ENCODE peak calls at places on chromosomes 5 and 9, in ten cellular contexts. Y, H, S, I, R, J, G, K, Q and C are unnamed samples.

GRCh38 chr9:107358867-107359440 is 75.9 kb downstream of the RAD23B start:
- DNase-seq in K (no peak), Y (peak), Q (no peak), J (no peak), H (no peak), I (no peak), S (no peak), R (peak), G (no peak), C (no peak)

GRCh38 chr5:142670811-142671210 is 15.1 kb downstream of the FGF1 start:
- DNase-seq in I (no peak), Q (no peak), S (peak), G (no peak), J (no peak), K (no peak), H (no peak), Y (no peak), R (no peak), C (peak)

GRCh38 chr5:113133573-113133972 is 157.0 kb downstream of the DCP2 start:
- DNase-seq in R (no peak), Y (no peak), G (no peak), H (no peak), I (no peak), S (no peak), J (no peak), K (no peak), Q (no peak), C (no peak)

GRCh38 chr5:134873987-134874830 is at the start of gene TXNDC15:
- DNase-seq in K (peak), R (peak), J (peak), Q (peak), S (peak), H (peak), I (peak), G (peak), Y (peak), C (peak)

GRCh38 chr5:5542654-5543053 is 120.2 kb downstream of the ICE1 start:
- DNase-seq in R (no peak), Y (no peak), Q (no peak), S (no peak), J (no peak), G (no peak), K (no peak), H (no peak), I (no peak), C (no peak)

GRCh38 chr9:127360829-127361228 is 36.1 kb upstream of the SLC2A8 start:
- DNase-seq in Y (no peak), H (peak), R (no peak), S (peak), G (no peak), Q (no peak), K (peak), J (peak), I (no peak), C (no peak)

GRCh38 chr9:76562511-76562911 is 103.5 kb downstream of the GCNT1 start:
- DNase-seq in I (no peak), Q (no peak), H (peak), G (no peak), J (peak), S (peak), R (no peak), K (peak), Y (no peak), C (peak)

GRCh38 chr5:174317261-174317894 is 271.9 kb downstream of the NSG2 start:
- DNase-seq in K (peak), I (no peak), S (peak), Y (peak), G (peak), H (peak), J (peak), R (peak), Q (peak), C (peak)

GRCh38 chr5:161380550-161380949 is 166.0 kb downstream of the GABRB2 start:
- DNase-seq in I (no peak), S (no peak), Y (no peak), Q (no peak), G (no peak), J (no peak), R (no peak), H (no peak), K (no peak), C (no peak)

GRCh38 chr9:122286764-122287163 is 22.1 kb downstream of the MRRF start:
- DNase-seq in G (no peak), J (no peak), H (no peak), S (no peak), Q (no peak), I (no peak), K (no peak), Y (no peak), R (no peak), C (no peak)

GRCh38 chr5:62596691-62597090 is 18.1 kb downstream of the LRRC70 start:
- DNase-seq in H (no peak), K (no peak), Q (no peak), I (no peak), S (no peak), G (no peak), R (no peak), J (no peak), Y (no peak), C (no peak)

GRCh38 chr9:31253800-31254762 is 1130.4 kb upstream of the ACO1 start:
- DNase-seq in G (no peak), I (no peak), S (no peak), H (no peak), K (no peak), J (no peak), Y (no peak), R (no peak), Q (peak), C (no peak)

GRCh38 chr5:179195561-179196419 is 135.6 kb downstream of the ZNF354C start:
- DNase-seq in Y (no peak), S (no peak), K (no peak), J (no peak), H (no peak), R (no peak), I (no peak), Q (peak), G (no peak), C (peak)

GRCh38 chr5:127875235-127876021 is 172.2 kb downstream of the CCDC192 start:
- DNase-seq in H (peak), Y (peak), K (peak), S (peak), G (peak), R (peak), I (no peak), J (peak), Q (peak), C (peak)